ENCODE peak calls at places on chromosomes 13 and 19, in seven cellular contexts. A is heart right ventricle, J is mucosa of descending colon, S is neural progenitor cell, V is hepatocyte, C is left ventricle myocardium inferior, U is GM23248. T is an unnamed sample. For H3K9me3, the result is how much of the 10 kb centered on the place peaks cover.

GRCh38 chr13:113638173-113638746 is 19.7 kb downstream of the ATP4B start:
- DNase-seq in A (no peak), J (peak), S (no peak), V (no peak), C (peak), U (no peak), T (no peak)

GRCh38 chr13:79285159-79285558 is 120.9 kb downstream of the RBM26 start:
- DNase-seq in A (no peak), J (no peak), S (no peak), V (no peak), C (no peak), U (no peak), T (no peak)

GRCh38 chr19:49359851-49360845 is 2.1 kb downstream of the TEAD2 start:
- DNase-seq in A (no peak), J (no peak), S (no peak), V (no peak), C (no peak), U (no peak), T (no peak)

GRCh38 chr19:56348289-56348877 is 33.7 kb upstream of the ZSCAN5A start:
- DNase-seq in A (no peak), J (no peak), S (peak), V (no peak), C (no peak), U (peak), T (no peak)

GRCh38 chr19:1672038-1672768 is 19.8 kb upstream of the TCF3 start:
- DNase-seq in A (no peak), J (peak), S (peak), V (peak), C (no peak), U (peak), T (peak)

GRCh38 chr13:108961542-108962125 is 332.2 kb downstream of the MYO16 start:
- DNase-seq in A (no peak), J (no peak), S (peak), V (peak), C (no peak), U (peak), T (no peak)

GRCh38 chr13:98389319-98389718 is 187.6 kb downstream of the STK24 start:
- DNase-seq in A (peak), J (no peak), S (no peak), V (no peak), C (no peak), U (peak), T (no peak)

GRCh38 chr19:40442328-40443130 is 1.6 kb downstream of the SERTAD3 start:
- DNase-seq in A (no peak), J (no peak), S (no peak), V (no peak), C (no peak), U (no peak), T (no peak)

GRCh38 chr13:48334534-48335127 is 31.1 kb downstream of the RB1 start:
- DNase-seq in A (no peak), J (no peak), S (peak), V (peak), C (no peak), U (peak), T (no peak)

GRCh38 chr13:39037410-39037879 is 444 bp downstream of the PROSER1 start:
- DNase-seq in A (no peak), J (no peak), S (no peak), V (no peak), C (no peak), U (peak), T (no peak)

GRCh38 chr19:7326105-7326877 is 22.4 kb upstream of the ARHGEF18 start:
- DNase-seq in A (no peak), J (no peak), S (peak), V (peak), C (no peak), U (peak), T (no peak)

GRCh38 chr19:38079926-38080380 is 144.1 kb downstream of the DPF1 start:
- DNase-seq in A (no peak), J (no peak), S (no peak), V (no peak), C (no peak), U (peak), T (no peak)

GRCh38 chr13:51501592-51502205 is 48.9 kb upstream of the INTS6 start:
- DNase-seq in A (no peak), J (no peak), S (no peak), V (no peak), C (no peak), U (peak), T (no peak)

GRCh38 chr13:93066187-93066586 is 160.4 kb upstream of the GPC6 start:
- DNase-seq in A (no peak), J (no peak), S (no peak), V (peak), C (no peak), U (peak), T (no peak)

GRCh38 chr13:97302611-97303010 is 80.5 kb downstream of the MBNL2 start:
- DNase-seq in A (no peak), J (no peak), S (no peak), V (no peak), C (no peak), U (no peak), T (no peak)

GRCh38 chr13:26693749-26694463 is 66.7 kb downstream of the GPR12 start:
- DNase-seq in A (no peak), J (no peak), S (no peak), V (no peak), C (no peak), U (no peak), T (no peak)

GRCh38 chr19:19866599-19867248 is 1.0 kb downstream of the ZNF253 start:
- DNase-seq in A (peak), J (peak), S (peak), V (peak), C (no peak), U (peak), T (no peak)

GRCh38 chr19:13499682-13500081 is 6.6 kb downstream of the CACNA1A start:
- DNase-seq in A (no peak), J (no peak), S (no peak), V (no peak), C (no peak), U (no peak), T (no peak)

GRCh38 chr13:50275392-50276063 is 260.3 kb downstream of the KCNRG start:
- DNase-seq in A (no peak), J (no peak), S (no peak), V (peak), C (no peak), U (peak), T (no peak)

GRCh38 chr13:48318714-48319457 is 15.3 kb downstream of the RB1 start:
- DNase-seq in A (peak), J (peak), S (no peak), V (no peak), C (no peak), U (peak), T (no peak)

GRCh38 chr13:25717798-25718197 is 334.0 kb downstream of the SHISA2 start:
- DNase-seq in A (no peak), J (no peak), S (no peak), V (no peak), C (no peak), U (no peak), T (no peak)

GRCh38 chr13:36549771-36550170 is 117.5 kb downstream of the CCNA1 start:
- DNase-seq in A (peak), J (no peak), S (peak), V (no peak), C (no peak), U (no peak), T (no peak)

GRCh38 chr13:97944396-97945029 is 9.0 kb upstream of the IPO5 start:
- DNase-seq in A (no peak), J (no peak), S (no peak), V (no peak), C (no peak), U (peak), T (no peak)

GRCh38 chr13:80109313-80109712 is 231.6 kb downstream of the SPRY2 start:
- DNase-seq in A (no peak), J (no peak), S (no peak), V (no peak), C (no peak), U (peak), T (no peak)

GRCh38 chr19:52936958-52937334 is 13.7 kb upstream of the ZNF888 start:
- DNase-seq in A (no peak), J (no peak), S (no peak), V (peak), C (no peak), U (no peak), T (no peak)

GRCh38 chr19:19817357-19817756 is 4.2 kb downstream of the ZNF506 start:
- DNase-seq in A (no peak), J (no peak), S (no peak), V (no peak), C (no peak), U (no peak), T (peak)

GRCh38 chr19:42683917-42684513 is 56.3 kb downstream of the PSG3 start:
- DNase-seq in A (no peak), J (no peak), S (peak), V (no peak), C (no peak), U (peak), T (no peak)

GRCh38 chr13:47798906-47799305 is 202.2 kb downstream of the SUCLA2 start:
- DNase-seq in A (no peak), J (no peak), S (no peak), V (no peak), C (no peak), U (peak), T (no peak)

GRCh38 chr19:50492303-50493052 is 15.8 kb upstream of the GARIN5A start:
- DNase-seq in A (no peak), J (peak), S (peak), V (no peak), C (no peak), U (peak), T (no peak)

GRCh38 chr13:59534806-59535205 is 628.9 kb downstream of the DIAPH3 start:
- DNase-seq in A (no peak), J (no peak), S (no peak), V (no peak), C (no peak), U (no peak), T (no peak)

GRCh38 chr19:35195822-35196221 is 32.7 kb downstream of the FAM187B start:
- DNase-seq in A (no peak), J (no peak), S (no peak), V (peak), C (no peak), U (peak), T (no peak)

GRCh38 chr19:15464394-15465385 is at the start of gene RASAL3:
- DNase-seq in A (no peak), J (peak), S (no peak), V (no peak), C (no peak), U (no peak), T (peak)

GRCh38 chr19:38683393-38684077 is 36.1 kb downstream of the ACTN4 start:
- DNase-seq in A (peak), J (peak), S (peak), V (peak), C (no peak), U (peak), T (peak)

GRCh38 chr19:43625918-43626579 is 6.6 kb upstream of the ZNF428 start:
- DNase-seq in A (no peak), J (peak), S (peak), V (no peak), C (no peak), U (peak), T (no peak)

GRCh38 chr19:36894849-36895383 is 21.2 kb downstream of the ZNF829 start:
- DNase-seq in A (no peak), J (no peak), S (no peak), V (no peak), C (no peak), U (no peak), T (no peak)

GRCh38 chr19:36898422-36898821 is 17.7 kb downstream of the ZNF829 start:
- DNase-seq in A (no peak), J (no peak), S (no peak), V (no peak), C (no peak), U (no peak), T (no peak)
- H3K9me3 ChIP-seq in A (half or more), J (half or more), S (half or more), V (half or more), C (half or more), U (under half), T (half or more)

GRCh38 chr13:95226932-95227718 is 74.1 kb downstream of the ABCC4 start:
- DNase-seq in A (no peak), J (no peak), S (no peak), V (no peak), C (no peak), U (no peak), T (no peak)
- H3K9me3 ChIP-seq in A (under half), J (under half), S (under half), V (under half), C (under half), U (under half), T (under half)

DNA sequence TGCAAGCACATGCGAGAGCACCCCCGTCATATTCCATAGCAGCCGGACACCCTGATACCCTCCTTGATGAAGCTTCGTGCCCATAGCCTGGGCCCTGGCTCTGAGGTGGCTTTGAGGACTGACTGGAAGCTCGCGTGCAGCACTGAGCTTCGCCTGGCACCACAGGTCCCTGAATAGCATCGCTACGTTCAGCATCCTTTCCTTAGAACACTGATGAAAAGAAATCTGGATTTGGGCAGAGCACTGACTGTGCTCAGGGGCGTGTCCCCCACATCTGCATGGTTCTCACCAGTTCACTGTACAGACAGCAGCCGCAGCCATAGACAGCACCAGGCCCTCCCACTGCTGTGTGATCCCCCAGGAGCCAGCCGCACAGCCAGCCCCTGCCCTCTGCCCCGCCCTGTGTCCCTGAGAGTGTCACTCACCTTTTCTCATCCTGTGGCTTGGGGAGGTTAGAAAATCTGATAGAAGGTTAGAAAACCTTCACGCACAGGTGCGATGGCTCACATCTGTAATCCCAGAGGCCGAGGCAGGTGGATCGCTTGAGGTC is 49.3 kb upstream of the SPACA7 start:
- DNase-seq in A (no peak), J (no peak), S (no peak), V (no peak), C (no peak), U (no peak), T (no peak)
- H3K9me3 ChIP-seq in A (under half), J (under half), S (under half), V (under half), C (under half), U (under half), T (under half)

GRCh38 chr19:2848625-2849024 is 7.3 kb downstream of the ZNF555 start:
- DNase-seq in A (no peak), J (no peak), S (no peak), V (no peak), C (no peak), U (no peak), T (no peak)

GRCh38 chr19:2850256-2850925 is 9.1 kb downstream of the ZNF555 start:
- DNase-seq in A (no peak), J (no peak), S (no peak), V (no peak), C (no peak), U (no peak), T (no peak)

GRCh38 chr19:2845107-2845506 is 3.8 kb downstream of the ZNF555 start:
- DNase-seq in A (no peak), J (no peak), S (no peak), V (no peak), C (no peak), U (no peak), T (no peak)

GRCh38 chr19:2847507-2847906 is 6.2 kb downstream of the ZNF555 start:
- DNase-seq in A (no peak), J (no peak), S (no peak), V (no peak), C (no peak), U (no peak), T (no peak)

DNA sequence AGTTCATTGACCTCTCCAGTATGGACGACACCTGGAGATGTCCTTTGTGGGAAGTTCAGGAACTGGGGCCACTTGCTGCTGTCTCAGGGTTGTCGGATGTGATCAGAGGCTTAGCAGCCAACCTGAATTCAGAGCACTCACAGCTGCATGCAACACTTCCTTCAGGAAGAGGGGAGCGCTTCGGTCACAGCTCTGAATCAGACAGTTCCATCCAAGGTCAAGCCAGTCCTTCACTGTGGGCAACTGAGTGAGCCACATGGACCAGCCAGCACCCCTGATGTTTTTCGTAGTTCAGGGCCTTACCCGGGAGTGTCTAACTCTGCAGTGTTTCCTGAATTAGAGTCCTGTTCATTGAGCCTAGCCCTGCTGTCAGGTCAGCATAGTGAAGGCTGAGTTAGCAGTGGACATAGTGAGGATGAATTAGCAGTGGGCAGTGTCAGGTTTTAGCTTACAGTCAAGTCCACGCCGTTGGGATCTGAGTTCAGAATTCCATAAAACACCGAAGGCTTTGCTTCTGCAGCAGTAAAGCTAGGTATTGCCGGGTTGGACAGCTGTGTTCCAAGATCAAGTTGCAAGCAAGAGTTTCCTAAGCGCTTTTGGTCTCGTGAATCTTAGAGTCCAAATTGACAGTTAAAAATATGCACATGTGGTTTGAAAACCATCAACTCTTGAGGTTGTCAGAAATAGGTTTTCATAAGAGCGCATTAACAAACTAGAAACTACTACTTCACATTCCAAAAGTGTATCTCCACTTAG is 5.1 kb downstream of the ZNF555 start:
- DNase-seq in A (no peak), J (no peak), S (no peak), V (no peak), C (no peak), U (no peak), T (no peak)
- H3K9me3 ChIP-seq in A (half or more), J (under half), S (under half), V (under half), C (half or more), U (under half), T (under half)

T was measured in T-helper 17 cell.